ENCODE peak calls at places on chromosome 16, in four cellular contexts. S is body of pancreas, P is uterus, W is gastrocnemius medialis. L is an unnamed sample.

GRCh38 chr16:270381-271255 is 5.1 kb downstream of the RGS11 start:
- DNase-seq in P (no peak), S (no peak), W (no peak), L (no peak)

GRCh38 chr16:49811630-49812334 is 44.1 kb downstream of the ZNF423 start:
- DNase-seq in S (peak), P (no peak), W (peak), L (no peak)

GRCh38 chr16:81499576-81500380 is 55.2 kb downstream of the CMIP start:
- DNase-seq in S (no peak), P (no peak), W (no peak), L (no peak)

GRCh38 chr16:83102336-83102735 is 475.6 kb downstream of the CDH13 start:
- DNase-seq in S (no peak), W (peak), P (no peak), L (no peak)

GRCh38 chr16:87939562-87940423 is 3.5 kb upstream of the CA5A start:
- DNase-seq in W (no peak), P (no peak), S (no peak), L (no peak)

GRCh38 chr16:81532491-81533174 is 88.0 kb downstream of the CMIP start:
- DNase-seq in P (no peak), S (peak), W (no peak), L (no peak)

GRCh38 chr16:72785886-72786285 is 262.0 kb downstream of the ZFHX3 start:
- DNase-seq in P (no peak), W (no peak), S (no peak), L (no peak)

GRCh38 chr16:54281535-54282201 is 4.9 kb downstream of the IRX3 start:
- DNase-seq in S (no peak), W (no peak), P (no peak), L (no peak)

GRCh38 chr16:76278976-76279375 is 1.8 kb downstream of the CNTNAP4 start:
- DNase-seq in W (no peak), P (no peak), S (no peak), L (no peak)

GRCh38 chr16:14289692-14290340 is 218.7 kb downstream of the MRTFB start:
- DNase-seq in W (no peak), P (no peak), S (no peak), L (no peak)

GRCh38 chr16:85648782-85649181 is 35.7 kb downstream of the GSE1 start:
- DNase-seq in S (no peak), W (no peak), P (no peak), L (no peak)

GRCh38 chr16:68992521-68992920 is 112.9 kb upstream of the HAS3 start:
- DNase-seq in W (no peak), S (no peak), P (no peak), L (no peak)

GRCh38 chr16:65725156-65725845 is 603.4 kb upstream of the CDH11 start:
- DNase-seq in W (no peak), P (no peak), S (no peak), L (no peak)

GRCh38 chr16:67535201-67535600 is 6.6 kb downstream of the RIPOR1 start:
- DNase-seq in W (no peak), S (peak), P (no peak), L (no peak)

GRCh38 chr16:67538666-67539101 is 10.1 kb downstream of the RIPOR1 start:
- DNase-seq in S (no peak), P (no peak), W (no peak), L (no peak)

GRCh38 chr16:67539271-67539670 is 10.6 kb downstream of the RIPOR1 start:
- DNase-seq in W (no peak), P (no peak), S (no peak), L (no peak)

GRCh38 chr16:67537636-67538591 is 9.3 kb downstream of the RIPOR1 start:
- DNase-seq in W (peak), P (peak), S (peak), L (no peak)

GRCh38 chr16:67537270-67537635 is 8.6 kb downstream of the RIPOR1 start:
- DNase-seq in P (peak), W (no peak), S (peak), L (no peak)
- TF ChIP-seq POLR2A in P (peak), W (peak), S (peak), L (no peak)

GRCh38 chr16:89003831-89004208 is 26.8 kb upstream of the CBFA2T3 start:
- DNase-seq in W (no peak), P (no peak), S (no peak), L (no peak)
- H3K4me3 ChIP-seq in W (no peak), P (no peak), S (no peak), L (no peak)

GRCh38 chr16:30761928-30762902 is at the start of the genes CFAP119 and RNF40:
- DNase-seq in P (peak), W (peak), S (peak), L (peak)
- TF ChIP-seq POLR2A in P (peak), W (peak), S (peak), L (peak)

GRCh38 chr16:71526111-71526998 is at the start of gene CHST4:
- DNase-seq in W (no peak), S (no peak), P (peak), L (no peak)
- H3K4me3 ChIP-seq in W (no peak), S (no peak), P (no peak), L (peak)

DNA sequence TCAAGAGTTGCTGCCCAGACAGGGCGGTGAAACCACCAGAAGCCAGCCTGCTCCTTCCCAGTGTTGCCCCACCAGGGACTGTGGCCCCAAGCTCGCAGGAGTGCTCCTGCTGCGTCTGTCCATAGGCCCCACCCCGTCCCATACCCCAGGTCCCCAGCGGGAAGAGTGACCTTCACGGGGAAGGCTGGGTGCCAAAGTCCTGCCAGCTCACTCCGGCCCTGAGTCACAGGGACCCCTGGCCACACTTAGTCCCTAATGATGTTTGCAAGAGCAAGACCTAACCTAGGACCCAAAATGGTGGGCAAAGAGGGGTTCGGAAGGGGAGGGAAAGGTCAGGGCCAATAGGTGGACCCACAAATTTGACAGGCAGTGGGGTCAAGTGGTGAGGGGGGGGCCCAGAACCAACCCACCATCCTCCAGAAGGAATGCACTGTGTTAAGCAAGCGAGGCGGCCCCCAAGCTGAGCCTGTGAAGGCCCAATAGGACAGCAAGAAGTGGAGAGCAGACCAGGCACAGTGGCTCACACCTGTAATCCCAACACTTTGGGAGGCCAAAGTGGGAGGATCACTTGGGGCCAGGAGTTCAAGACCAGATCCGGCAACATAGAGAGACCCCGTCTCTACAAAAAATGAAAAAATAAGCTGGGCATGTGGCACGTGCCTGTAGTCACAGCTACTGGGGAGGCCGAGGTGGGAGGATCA is 3.3 kb downstream of the DOK4 start:
- DNase-seq in S (no peak), P (no peak), W (no peak), L (no peak)
- TF ChIP-seq POLR2A in S (no peak), P (no peak), W (no peak), L (no peak)

L was measured in esophagus squamous epithelium.